ENCODE peak calls at places on chromosomes 2 and 18, in five cellular contexts. W, X, V, J and U are unnamed samples.

GRCh38 chr18:48536516-48536915 is 2.3 kb upstream of the CTIF start:
- DNase-seq in J (peak; percentile 66), W (no peak), X (no peak), V (no peak), U (no peak)

GRCh38 chr2:182666674-182667320 is 49.3 kb upstream of the DNAJC10 start:
- DNase-seq in J (no peak), V (no peak), W (no peak), X (no peak), U (no peak)

GRCh38 chr2:144659731-144660275 is 139.9 kb upstream of the ZEB2 start:
- DNase-seq in J (no peak), X (no peak), V (peak; percentile 29), W (no peak), U (no peak)

GRCh38 chr2:20590704-20591515 is 60.0 kb downstream of the HS1BP3 start:
- DNase-seq in W (no peak), X (peak; percentile 64), J (peak; percentile 70), V (peak; percentile 23), U (no peak)

GRCh38 chr2:160367887-160368286 is 125.7 kb downstream of the RBMS1 start:
- DNase-seq in X (no peak), V (no peak), W (no peak), J (no peak), U (peak; percentile 58)

GRCh38 chr2:178865121-178865520 is 57.9 kb upstream of the TTN start:
- DNase-seq in X (no peak), V (no peak), W (no peak), J (no peak), U (no peak)

GRCh38 chr2:79670198-79670597 is 157.3 kb downstream of the CTNNA2 start:
- DNase-seq in W (no peak), V (no peak), J (no peak), X (peak; percentile 66), U (peak; percentile 22)

GRCh38 chr2:99279969-99280695 is 20.9 kb downstream of the LYG1 start:
- DNase-seq in V (no peak), X (no peak), J (no peak), W (no peak), U (no peak)

GRCh38 chr2:102619414-102620319 is at the start of gene SLC9A2:
- DNase-seq in J (no peak), V (peak; percentile 72), W (no peak), X (no peak), U (peak; percentile 90)

GRCh38 chr2:29009711-29010677 is 28.9 kb downstream of the TOGARAM2 start:
- DNase-seq in X (peak; percentile 82), J (no peak), W (no peak), V (no peak), U (no peak)

GRCh38 chr2:191167766-191168165 is 17.0 kb upstream of the STAT4 start:
- DNase-seq in W (no peak), J (no peak), V (no peak), X (no peak), U (peak; percentile 41)

GRCh38 chr2:28752608-28752984 is 966 bp downstream of the PPP1CB start:
- DNase-seq in V (no peak), X (no peak), W (no peak), J (no peak), U (no peak)

GRCh38 chr18:3529597-3529996 is 79.6 kb downstream of the TGIF1 start:
- DNase-seq in W (no peak), J (no peak), V (no peak), X (no peak), U (no peak)

GRCh38 chr2:216780843-216781242 is 79.0 kb downstream of the TNP1 start:
- DNase-seq in V (no peak), W (no peak), J (no peak), X (no peak), U (no peak)

GRCh38 chr2:218360453-218360852 is 3.8 kb downstream of the CATIP start:
- DNase-seq in X (no peak), W (no peak), J (no peak), V (no peak), U (no peak)

GRCh38 chr2:72378737-72379346 is 231.2 kb upstream of the CYP26B1 start:
- DNase-seq in X (no peak), W (no peak), J (no peak), V (no peak), U (no peak)

GRCh38 chr2:224449212-224450147 is 47.6 kb upstream of the FAM124B start:
- DNase-seq in W (no peak), J (no peak), X (no peak), V (no peak), U (no peak)

GRCh38 chr18:29169599-29169998 is 992.7 kb upstream of the CDH2 start:
- DNase-seq in V (no peak), J (no peak), X (no peak), W (no peak), U (no peak)

GRCh38 chr18:37913051-37913450 is 347.5 kb upstream of the CELF4 start:
- DNase-seq in V (no peak), X (no peak), J (no peak), W (no peak), U (no peak)
- TF ChIP-seq POLR2AphosphoS5 in V (no peak), X (no peak), J (no peak), W (no peak), U (no peak)

GRCh38 chr18:45745817-45746461 is 22.0 kb downstream of the SLC14A1 start:
- DNase-seq in W (no peak), V (no peak), J (no peak), X (no peak), U (no peak)

GRCh38 chr18:45748531-45748930 is 24.6 kb downstream of the SLC14A1 start:
- DNase-seq in J (no peak), X (no peak), V (no peak), W (no peak), U (no peak)

GRCh38 chr18:45753251-45753650 is 29.3 kb downstream of the SLC14A1 start:
- DNase-seq in V (no peak), J (no peak), X (no peak), W (no peak), U (no peak)

GRCh38 chr18:45752681-45753080 is 28.7 kb downstream of the SLC14A1 start:
- DNase-seq in J (no peak), V (no peak), W (no peak), X (no peak), U (peak; percentile 5)

GRCh38 chr18:45749918-45750689 is 26.1 kb downstream of the SLC14A1 start:
- DNase-seq in W (no peak), X (no peak), J (no peak), V (no peak), U (no peak)
- TF ChIP-seq CTCF in W (no peak), X (no peak), J (no peak), V (no peak), U (no peak)

GRCh38 chr2:221573430-221574230 is 1.5 kb upstream of the EPHA4 start:
- DNase-seq in V (peak; percentile 89), X (peak; percentile 96), W (peak; percentile 68), J (peak; percentile 92), U (peak; percentile 84)

GRCh38 chr2:221571391-221572179 is 519 bp downstream of the EPHA4 start:
- DNase-seq in W (no peak), X (peak; percentile 86), V (no peak), J (no peak), U (peak; percentile 85)

GRCh38 chr2:221572180-221572820 is at the start of gene EPHA4:
- DNase-seq in W (peak; percentile 87), V (peak; percentile 89), X (peak; percentile 94), J (peak; percentile 88), U (peak; percentile 86)

GRCh38 chr2:221574231-221574570 is 2.1 kb upstream of the EPHA4 start:
- DNase-seq in W (no peak), V (no peak), X (no peak), J (no peak), U (no peak)

GRCh38 chr2:221572821-221573429 is 821 bp upstream of the EPHA4 start:
- DNase-seq in J (no peak), X (no peak), V (peak; percentile 44), W (peak; percentile 29), U (no peak)
- TF ChIP-seq POLR2AphosphoS5 in J (no peak), X (no peak), V (no peak), W (no peak), U (no peak)

GRCh38 chr2:134490535-134490934 is 228.3 kb downstream of the TMEM163 start:
- DNase-seq in J (no peak), V (no peak), W (no peak), X (no peak), U (no peak)

GRCh38 chr2:134491022-134491421 is 227.8 kb downstream of the TMEM163 start:
- DNase-seq in W (no peak), X (no peak), J (no peak), V (no peak), U (no peak)

GRCh38 chr2:134489732-134490384 is 228.9 kb downstream of the TMEM163 start:
- DNase-seq in V (no peak), W (no peak), X (no peak), J (no peak), U (no peak)

GRCh38 chr2:134493797-134494196 is 225.0 kb downstream of the TMEM163 start:
- DNase-seq in X (no peak), J (no peak), V (no peak), W (no peak), U (no peak)

DNA sequence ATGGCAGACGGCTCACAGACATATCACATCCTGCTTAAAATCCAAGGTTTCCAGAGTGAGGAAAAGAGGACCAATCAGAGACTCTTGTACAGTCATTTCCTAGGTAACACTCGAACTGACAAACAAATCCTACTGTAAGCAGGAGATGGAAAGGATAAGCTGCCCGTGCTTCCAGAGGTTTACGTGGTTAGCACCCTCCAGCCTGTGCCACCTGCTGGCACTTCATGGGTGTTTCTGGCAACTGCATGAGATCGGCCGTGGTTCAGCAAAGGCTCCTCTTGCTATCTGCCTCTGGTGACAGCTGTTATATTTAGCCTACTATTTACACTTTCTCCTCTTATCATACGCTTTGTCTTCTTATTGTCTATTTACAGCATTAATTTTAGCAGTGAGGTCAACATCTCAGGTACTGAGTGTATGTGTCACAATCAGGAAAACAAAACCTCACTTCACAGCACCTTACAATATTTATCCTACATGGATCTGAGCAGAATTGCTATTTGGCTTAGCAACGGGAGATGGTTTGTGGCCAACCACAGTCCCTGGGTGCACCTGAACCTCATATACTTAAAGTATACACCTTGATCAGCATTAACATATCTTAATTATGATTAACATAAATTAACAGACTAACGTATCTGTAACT is 226.9 kb downstream of the TMEM163 start:
- DNase-seq in V (peak; percentile 50), W (no peak), X (no peak), J (no peak), U (no peak)
- TF ChIP-seq CTCF in V (no peak), W (no peak), X (no peak), J (no peak), U (no peak)

DNA sequence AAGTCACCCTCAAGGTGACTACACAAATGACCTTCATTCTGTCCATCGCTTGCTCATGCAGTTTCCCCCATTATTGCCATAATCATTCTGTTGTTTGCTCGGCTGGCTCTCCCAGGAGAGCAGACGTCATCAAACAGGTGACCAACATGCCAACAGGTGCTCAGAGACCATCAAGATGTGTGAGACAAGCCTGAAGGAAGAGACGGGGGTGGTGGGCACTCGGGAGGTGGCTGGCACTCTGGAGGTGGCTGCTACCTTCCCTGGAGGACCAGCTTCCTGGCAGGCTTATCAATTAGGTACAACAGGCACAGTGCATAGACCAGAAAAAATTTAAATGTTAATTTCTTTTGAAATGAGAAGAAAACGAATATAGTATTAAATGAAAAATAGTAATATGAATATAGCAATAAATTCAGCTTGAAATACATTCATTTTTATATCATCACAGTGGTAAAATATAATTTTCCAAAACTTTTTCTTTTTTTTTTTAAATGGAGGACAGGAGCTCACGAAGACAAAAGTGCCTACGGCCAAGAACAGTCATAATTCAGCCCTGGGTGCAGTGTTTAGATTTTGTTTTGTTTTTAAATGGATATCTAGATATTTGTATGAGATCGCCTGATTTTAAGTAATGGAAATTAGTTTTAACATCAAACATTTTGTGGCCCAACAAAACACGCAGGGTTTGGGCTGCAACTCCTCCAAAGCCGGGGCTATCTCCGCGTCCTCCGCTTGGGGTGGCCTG is 16.9 kb upstream of the HAAO start:
- DNase-seq in J (no peak), W (peak; percentile 40), V (no peak), X (no peak), U (no peak)
- TF ChIP-seq POLR2AphosphoS5 in J (no peak), W (no peak), V (no peak), X (no peak), U (peak; percentile 62)